ENCODE peak calls at places on chromosomes 5 and 9, in four cellular contexts. S, I, F and L are unnamed samples.

GRCh38 chr5:139741823-139742172 is 53.8 kb upstream of the PSD2 start:
- DNase-seq in I (no peak), S (no peak), F (no peak), L (no peak)

GRCh38 chr9:81388831-81389230 is 300.5 kb downstream of the TLE1 start:
- DNase-seq in I (no peak), F (no peak), S (no peak), L (no peak)

GRCh38 chr5:95915999-95916686 is 45.5 kb downstream of the ELL2 start:
- DNase-seq in S (no peak), I (no peak), F (no peak), L (no peak)

GRCh38 chr9:136538599-136539426 is 7.0 kb downstream of the NOTCH1 start:
- DNase-seq in I (peak; percentile 76), F (no peak), S (peak; percentile 70), L (no peak)

GRCh38 chr9:107039546-107039945 is 176.6 kb downstream of the ZNF462 start:
- DNase-seq in S (no peak), I (no peak), F (no peak), L (no peak)

GRCh38 chr5:158135682-158136176 is 276.8 kb upstream of the CLINT1 start:
- DNase-seq in I (no peak), S (no peak), F (no peak), L (no peak)

GRCh38 chr5:56167522-56167921 is 65.6 kb downstream of the ANKRD55 start:
- DNase-seq in F (no peak), S (no peak), I (no peak), L (no peak)

GRCh38 chr5:179731791-179732411 is 721 bp upstream of the MAML1 start:
- DNase-seq in I (peak; percentile 52), F (no peak), S (no peak), L (peak; percentile 60)

GRCh38 chr5:111928501-111928900 is 171.5 kb upstream of the NREP start:
- DNase-seq in S (no peak), I (no peak), F (no peak), L (no peak)

GRCh38 chr5:129438322-129438721 is 21.8 kb upstream of the ADAMTS19 start:
- DNase-seq in I (no peak), F (no peak), S (no peak), L (no peak)

GRCh38 chr5:143985832-143986485 is 174.0 kb downstream of the HMHB1 start:
- DNase-seq in S (no peak), F (no peak), I (no peak), L (no peak)

GRCh38 chr5:85293139-85293785 is 908.6 kb upstream of the EDIL3 start:
- DNase-seq in I (no peak), S (no peak), F (no peak), L (no peak)

GRCh38 chr5:171743786-171744076 is 41.9 kb upstream of the SMIM23 start:
- DNase-seq in S (no peak), I (no peak), F (no peak), L (no peak)

GRCh38 chr9:72675586-72675985 is 154.2 kb downstream of the TMC1 start:
- DNase-seq in F (no peak), I (no peak), S (no peak), L (no peak)

GRCh38 chr9:131612851-131613250 is 67.5 kb downstream of the PRRT1B start:
- DNase-seq in F (no peak), S (no peak), I (no peak), L (no peak)

GRCh38 chr9:131610231-131610761 is 65.0 kb downstream of the PRRT1B start:
- DNase-seq in F (no peak), I (no peak), S (no peak), L (peak; percentile 83)

GRCh38 chr9:131613346-131613745 is 68.0 kb downstream of the PRRT1B start:
- DNase-seq in S (no peak), I (no peak), F (no peak), L (no peak)

GRCh38 chr9:131609116-131609830 is 64.0 kb downstream of the PRRT1B start:
- DNase-seq in S (no peak), I (no peak), F (no peak), L (peak; percentile 78)

GRCh38 chr9:131611586-131611985 is 66.3 kb downstream of the PRRT1B start:
- DNase-seq in I (no peak), S (no peak), F (no peak), L (no peak)
- H3K36me3 ChIP-seq in I (no peaks in the 10 kb centered on the region), S (no peaks in the 10 kb centered on the region), F (peaks cover 9% of the 10 kb centered on the region), L (peaks cover 19% of the 10 kb centered on the region)

DNA sequence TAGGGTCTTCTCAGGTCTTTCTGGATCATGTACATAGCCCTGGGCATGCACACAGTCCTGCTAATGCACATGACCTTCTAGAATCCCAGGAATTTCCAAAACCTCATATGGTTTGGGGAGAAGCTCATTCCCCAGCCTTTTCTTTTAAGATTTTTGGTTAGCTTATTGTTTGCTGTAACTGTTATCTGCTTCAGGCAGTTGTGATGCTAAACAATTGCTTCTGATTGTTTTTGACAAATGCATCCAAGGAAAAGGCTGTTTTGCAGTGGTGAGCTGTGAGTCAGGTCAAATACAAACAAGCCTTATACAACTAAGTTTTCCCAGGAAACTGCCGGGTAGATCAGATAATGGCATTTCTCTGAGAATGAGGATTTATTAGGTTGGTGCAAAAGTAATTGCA is 32.7 kb downstream of the SMC5 start:
- DNase-seq in I (no peak), S (no peak), F (no peak), L (no peak)
- H3K36me3 ChIP-seq in I (no peaks in the 10 kb centered on the region), S (no peaks in the 10 kb centered on the region), F (peaks cover 41% of the 10 kb centered on the region), L (peaks cover 18% of the 10 kb centered on the region)

GRCh38 chr5:97167435-97167834 is 15.6 kb downstream of the RIOK2 start:
- DNase-seq in S (no peak), I (no peak), F (no peak), L (no peak)
- H3K36me3 ChIP-seq in S (no peaks in the 10 kb centered on the region), I (no peaks in the 10 kb centered on the region), F (peaks cover 97% of the 10 kb centered on the region), L (peaks cover 63% of the 10 kb centered on the region)

GRCh38 chr5:141366016-141366896 is 2.3 kb downstream of the PCDHGA5 start:
- DNase-seq in S (no peak), F (no peak), I (no peak), L (no peak)

GRCh38 chr5:141369994-141370848 is at the start of gene PCDHGB3:
- DNase-seq in I (no peak), F (no peak), S (no peak), L (no peak)

GRCh38 chr5:141373673-141374317 is at the start of gene PCDHGA6:
- DNase-seq in F (no peak), I (no peak), S (no peak), L (no peak)

GRCh38 chr5:141374627-141375026 is 936 bp downstream of the PCDHGA6 start:
- DNase-seq in F (no peak), I (no peak), S (no peak), L (no peak)

GRCh38 chr5:141371572-141372475 is 1.8 kb downstream of the PCDHGB3 start:
- DNase-seq in F (no peak), I (no peak), S (no peak), L (no peak)
- H3K36me3 ChIP-seq in F (no peaks in the 10 kb centered on the region), I (no peaks in the 10 kb centered on the region), S (no peaks in the 10 kb centered on the region), L (no peaks in the 10 kb centered on the region)